ENCODE peak calls at places on chromosomes 2 and 18, in ten cellular contexts. U is ELR, H is hypothalamus, W is SK-MEL-5, Q is substantia nigra, F is astrocyte of the spinal cord, A is dorsolateral prefrontal cortex, J is GM12892, G is GM03348, Y is endothelial cell. C is an unnamed sample.

GRCh38 chr18:62327977-62328376 is 2.9 kb downstream of the TNFRSF11A start:
- DNase-seq in U (no peak), H (no peak), W (no peak), Q (no peak), F (no peak), A (no peak), J (no peak), G (no peak), Y (no peak), C (no peak)

GRCh38 chr2:196171248-196171871 is at the start of gene STK17B:
- DNase-seq in U (peak), H (peak), W (peak), Q (peak), F (peak), A (peak), J (peak), G (peak), Y (peak), C (peak)

GRCh38 chr2:190425883-190426658 is 17.9 kb downstream of the MFSD6 start:
- DNase-seq in U (no peak), H (no peak), W (no peak), Q (no peak), F (no peak), A (no peak), J (no peak), G (no peak), Y (no peak), C (no peak)

GRCh38 chr2:109466674-109467575 is 146.8 kb downstream of the SEPTIN10 start:
- DNase-seq in U (peak), H (no peak), W (no peak), Q (no peak), F (peak), A (peak), J (no peak), G (peak), Y (no peak), C (peak)

GRCh38 chr2:202135111-202135874 is 62.2 kb downstream of the KIAA2012 start:
- DNase-seq in U (peak), H (no peak), W (no peak), Q (no peak), F (peak), A (peak), J (no peak), G (peak), Y (no peak), C (no peak)

GRCh38 chr18:45413180-45413836 is 202.0 kb upstream of the SLC14A2 start:
- DNase-seq in U (no peak), H (no peak), W (no peak), Q (no peak), F (no peak), A (no peak), J (no peak), G (peak), Y (no peak), C (no peak)

GRCh38 chr2:237693281-237694039 is 66.1 kb downstream of the LRRFIP1 start:
- DNase-seq in U (peak), H (no peak), W (peak), Q (no peak), F (no peak), A (no peak), J (no peak), G (no peak), Y (no peak), C (no peak)

GRCh38 chr2:177598321-177598922 is 205.8 kb downstream of the AGPS start:
- DNase-seq in U (no peak), H (no peak), W (peak), Q (no peak), F (peak), A (peak), J (no peak), G (peak), Y (no peak), C (no peak)